ENCODE peak calls at places on chromosome 13, in seven cellular contexts. Z is fibroblast of mammary gland; H is heart right ventricle; O is right lobe of liver; D is CD4-positive, CD25-positive, alpha-beta regulatory T cell; R is endothelial cell; X is tibial nerve. V is an unnamed sample.

GRCh38 chr13:50732712-50733111 is 110.8 kb downstream of the DLEU7 start:
- DNase-seq in Z (peak; percentile 63), H (no peak), O (no peak), D (no peak), R (no peak), X (no peak), V (no peak)

GRCh38 chr13:71625694-71626093 is 241.3 kb downstream of the DACH1 start:
- DNase-seq in Z (no peak), H (no peak), O (no peak), D (no peak), R (no peak), X (no peak), V (no peak)

GRCh38 chr13:82747948-82748347 is 1134.3 kb downstream of the SLITRK1 start:
- DNase-seq in Z (peak; percentile 56), H (no peak), O (no peak), D (no peak), R (no peak), X (no peak), V (no peak)

GRCh38 chr13:104567114-104567513 is 1500.9 kb upstream of the SLC10A2 start:
- DNase-seq in Z (no peak), H (no peak), O (no peak), D (no peak), R (no peak), X (no peak), V (no peak)

GRCh38 chr13:48586591-48587103 is 53.8 kb upstream of the RCBTB2 start:
- DNase-seq in Z (peak; percentile 32), H (peak; percentile 63), O (no peak), D (no peak), R (peak; percentile 45), X (no peak), V (no peak)

GRCh38 chr13:48733739-48734329 is 80.1 kb downstream of the CYSLTR2 start:
- DNase-seq in Z (peak; percentile 48), H (no peak), O (no peak), D (no peak), R (no peak), X (no peak), V (no peak)

GRCh38 chr13:112143046-112143752 is 76.2 kb downstream of the SOX1 start:
- DNase-seq in Z (no peak), H (no peak), O (no peak), D (no peak), R (no peak), X (no peak), V (no peak)

GRCh38 chr13:42985312-42986175 is 6.5 kb downstream of the EPSTI1 start:
- DNase-seq in Z (peak; percentile 71), H (no peak), O (peak; percentile 85), D (no peak), R (no peak), X (peak; percentile 44), V (no peak)

GRCh38 chr13:31431722-31432137 is 232.0 kb downstream of the B3GLCT start:
- DNase-seq in Z (peak; percentile 60), H (peak; percentile 55), O (peak; percentile 51), D (no peak), R (peak; percentile 67), X (peak; percentile 76), V (peak; percentile 31)

GRCh38 chr13:53782400-53783030 is 753.9 kb downstream of the OLFM4 start:
- DNase-seq in Z (peak; percentile 46), H (peak; percentile 5), O (no peak), D (no peak), R (peak; percentile 24), X (peak; percentile 21), V (peak; percentile 59)

V was measured in ACHN.